ENCODE peak calls at places on chromosomes 12 and 14, in four cellular contexts. S is IMR-90, G is HepG2, Y is keratinocyte. V is an unnamed sample. For H3K36me3 and H4K20me1, the result is how much of the 10 kb centered on the place peaks cover.

GRCh38 chr14:68768316-68768715 is 24.6 kb downstream of the ZFP36L1 start:
- DNase-seq in Y (no peak), G (no peak), S (no peak), V (no peak)

GRCh38 chr12:107598906-107599305 is 86.7 kb upstream of the PWP1 start:
- DNase-seq in Y (no peak), G (no peak), S (no peak), V (no peak)

GRCh38 chr12:15278816-15279658 is 43.3 kb upstream of the PTPRO start:
- DNase-seq in S (peak), Y (peak), G (no peak), V (no peak)

GRCh38 chr12:64618953-64619590 is 8.8 kb downstream of the RASSF3 start:
- DNase-seq in S (peak), Y (no peak), G (no peak), V (peak)

GRCh38 chr12:5758347-5758746 is 186.7 kb downstream of the ANO2 start:
- DNase-seq in G (no peak), S (no peak), Y (no peak), V (no peak)

GRCh38 chr12:39467432-39467870 is 24.5 kb upstream of the KIF21A start:
- DNase-seq in G (no peak), S (no peak), Y (no peak), V (no peak)

GRCh38 chr14:35696575-35696974 is 112.5 kb downstream of the RALGAPA1 start:
- DNase-seq in S (no peak), G (no peak), Y (no peak), V (no peak)

GRCh38 chr12:51269174-51270066 is 795 bp downstream of the SMAGP start:
- DNase-seq in S (no peak), G (peak), Y (no peak), V (peak)

GRCh38 chr12:93524386-93525133 is 47.9 kb upstream of the SOCS2 start:
- DNase-seq in G (peak), Y (no peak), S (no peak), V (no peak)

GRCh38 chr14:39266589-39266870 is 32.8 kb downstream of the MIA2 start:
- DNase-seq in G (peak), S (peak), Y (no peak), V (peak)

GRCh38 chr14:62743569-62743968 is 301.7 kb downstream of the KCNH5 start:
- DNase-seq in G (no peak), Y (no peak), S (no peak), V (no peak)

GRCh38 chr12:62813031-62813829 is 121.7 kb downstream of the PPM1H start:
- DNase-seq in Y (no peak), S (peak), G (no peak), V (peak)

GRCh38 chr14:100839573-100840175 is 13.8 kb downstream of the MEG3 start:
- DNase-seq in S (no peak), Y (no peak), G (no peak), V (no peak)

GRCh38 chr12:50196537-50196936 is 29.4 kb upstream of the CERS5 start:
- DNase-seq in Y (no peak), S (no peak), G (no peak), V (no peak)
- H3K36me3 ChIP-seq in Y (under half), S (under half), G (under half), V (half or more)

GRCh38 chr12:113835913-113836312 is 130.2 kb downstream of the RBM19 start:
- DNase-seq in S (no peak), Y (no peak), G (no peak), V (no peak)

GRCh38 chr12:113837059-113837458 is 129.1 kb downstream of the RBM19 start:
- DNase-seq in S (peak), G (no peak), Y (no peak), V (no peak)

GRCh38 chr12:113835433-113835832 is 130.7 kb downstream of the RBM19 start:
- DNase-seq in Y (no peak), G (no peak), S (no peak), V (no peak)

GRCh38 chr12:113838896-113839295 is 127.2 kb downstream of the RBM19 start:
- DNase-seq in Y (no peak), S (no peak), G (no peak), V (no peak)

DNA sequence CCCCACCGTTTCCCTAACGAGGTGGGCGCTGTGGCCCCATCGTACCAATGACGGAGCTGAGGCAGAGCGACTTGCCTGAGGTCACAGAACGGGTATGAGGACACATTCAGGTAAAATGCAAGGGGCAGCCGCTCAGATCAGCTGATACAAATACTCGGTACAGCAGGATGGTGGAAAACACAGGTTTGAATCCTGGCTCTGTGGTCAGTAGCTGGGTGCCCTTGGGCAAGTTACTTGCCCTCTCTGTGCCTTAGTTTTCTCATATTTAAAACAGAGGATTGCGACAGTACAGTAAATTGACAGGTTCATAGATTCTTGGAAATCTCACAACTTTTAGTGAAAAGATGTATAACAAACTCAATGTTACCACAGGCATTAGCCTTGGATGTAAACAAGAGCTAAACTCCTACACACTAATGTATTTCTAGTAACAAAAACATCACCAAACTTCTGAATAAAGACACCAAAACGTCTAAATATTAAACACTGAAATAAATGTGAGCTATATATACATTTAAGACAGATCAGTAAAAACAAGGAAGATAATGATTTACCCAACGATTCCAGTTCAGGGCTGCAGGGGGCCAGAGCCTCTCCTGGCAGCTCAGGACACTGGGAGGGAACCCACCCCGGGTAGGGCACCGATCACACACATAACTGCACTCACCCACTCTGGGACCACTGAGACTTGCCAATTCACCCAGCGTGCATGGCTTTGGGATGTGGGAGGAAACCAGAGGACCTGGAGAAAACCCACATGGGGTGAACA is 128.4 kb downstream of the RBM19 start:
- DNase-seq in G (no peak), S (no peak), Y (no peak), V (no peak)
- TF ChIP-seq CTCF in G (no peak), S (peak), Y (peak), V (no peak)

GRCh38 chr14:94077823-94078222 is 3.2 kb downstream of the DDX24 start:
- DNase-seq in G (no peak), Y (no peak), S (no peak), V (no peak)

GRCh38 chr14:94074534-94074933 is 6.5 kb downstream of the DDX24 start:
- DNase-seq in Y (no peak), S (no peak), G (no peak), V (no peak)

GRCh38 chr14:94079891-94080605 is 954 bp downstream of the DDX24 start:
- DNase-seq in Y (no peak), G (peak), S (peak), V (no peak)

GRCh38 chr14:94077111-94077821 is 3.7 kb downstream of the DDX24 start:
- DNase-seq in S (no peak), Y (no peak), G (no peak), V (no peak)

GRCh38 chr14:94075008-94075407 is 6.0 kb downstream of the DDX24 start:
- DNase-seq in G (no peak), Y (no peak), S (no peak), V (no peak)
- H4K20me1 ChIP-seq in G (under half), Y (under half), S (under half), V (under half)

GRCh38 chr12:108678070-108678730 is 44.5 kb upstream of the SELPLG start:
- DNase-seq in G (no peak), Y (no peak), S (no peak), V (no peak)

GRCh38 chr12:108677381-108677780 is 43.7 kb upstream of the SELPLG start:
- DNase-seq in Y (no peak), S (no peak), G (no peak), V (no peak)

GRCh38 chr12:108675792-108676191 is 42.1 kb upstream of the SELPLG start:
- DNase-seq in G (no peak), Y (no peak), S (no peak), V (no peak)

GRCh38 chr12:108681317-108681716 is 47.6 kb upstream of the SELPLG start:
- DNase-seq in G (no peak), S (no peak), Y (no peak), V (no peak)

DNA sequence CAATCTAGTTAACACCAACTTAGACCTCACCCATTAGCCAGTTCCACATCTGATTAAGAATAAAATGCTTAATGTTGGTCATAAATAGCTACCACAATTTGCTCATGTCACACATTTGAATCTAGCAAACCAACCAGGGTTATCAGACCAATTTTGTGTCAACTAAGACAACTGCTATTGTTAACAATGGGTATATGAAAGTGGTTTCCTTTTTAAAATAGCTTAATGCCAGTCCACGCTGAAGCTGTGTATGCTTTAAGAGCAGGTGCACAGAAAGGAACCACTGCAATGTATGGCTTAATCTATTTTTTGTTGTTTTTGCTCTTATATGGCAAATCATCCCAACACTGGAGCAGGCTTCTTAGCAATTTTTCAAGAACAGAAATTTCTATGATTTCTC is 45.6 kb upstream of the SELPLG start:
- DNase-seq in Y (no peak), S (no peak), G (no peak), V (peak)
- H3K36me3 ChIP-seq in Y (under half), S (under half), G (under half), V (under half)